ENCODE peak calls at places on chromosomes 5 and 9, in four cellular contexts. One of them, this sample, is unnamed.

GRCh38 chr5:73901045-73901444 is 275.0 kb downstream of the ARHGEF28 start:
- DNase-seq in GM12878: no peak
- DNase-seq in K562: no peak
- DNase-seq in GM12891: no peak
- DNase-seq in this sample: no peak

GRCh38 chr9:127705577-127706215 is 1.1 kb upstream of the CFAP157 start:
- DNase-seq in GM12878: no peak
- DNase-seq in K562: no peak
- DNase-seq in GM12891: no peak
- DNase-seq in this sample: no peak

GRCh38 chr5:87770601-87771121 is 357.9 kb upstream of the CCNH start:
- DNase-seq in GM12878: no peak
- DNase-seq in K562: no peak
- DNase-seq in GM12891: no peak
- DNase-seq in this sample: no peak

GRCh38 chr5:103120607-103121200 is 603 bp downstream of the PPIP5K2 start:
- DNase-seq in GM12878: no peak
- DNase-seq in K562: peak
- DNase-seq in GM12891: no peak
- DNase-seq in this sample: no peak

GRCh38 chr5:6218517-6218916 is 159.8 kb downstream of the MED10 start:
- DNase-seq in GM12878: no peak
- DNase-seq in K562: no peak
- DNase-seq in GM12891: no peak
- DNase-seq in this sample: no peak

GRCh38 chr5:6634327-6634713 is 1.1 kb downstream of the SRD5A1 start:
- DNase-seq in GM12878: no peak
- DNase-seq in K562: peak
- DNase-seq in GM12891: peak
- DNase-seq in this sample: no peak

GRCh38 chr9:118059520-118060278 is 355.5 kb downstream of the TLR4 start:
- DNase-seq in GM12878: no peak
- DNase-seq in K562: no peak
- DNase-seq in GM12891: no peak
- DNase-seq in this sample: no peak

GRCh38 chr5:14871084-14871572 is 450 bp downstream of the ANKH start:
- DNase-seq in GM12878: no peak
- DNase-seq in K562: peak
- DNase-seq in GM12891: peak
- DNase-seq in this sample: no peak

GRCh38 chr5:172380992-172381643 is 73.2 kb downstream of the SH3PXD2B start:
- DNase-seq in GM12878: no peak
- DNase-seq in K562: no peak
- DNase-seq in GM12891: no peak
- DNase-seq in this sample: no peak

GRCh38 chr5:90981177-90981576 is 401.9 kb downstream of the ARRDC3 start:
- DNase-seq in GM12878: no peak
- DNase-seq in K562: no peak
- DNase-seq in GM12891: no peak
- DNase-seq in this sample: no peak

GRCh38 chr9:89779416-89779815 is 174.6 kb downstream of the GADD45G start:
- DNase-seq in GM12878: no peak
- DNase-seq in K562: no peak
- DNase-seq in GM12891: no peak
- DNase-seq in this sample: no peak

GRCh38 chr5:130471-131175 is 38.7 kb downstream of the PLEKHG4B start:
- DNase-seq in GM12878: no peak
- DNase-seq in K562: no peak
- DNase-seq in GM12891: no peak
- DNase-seq in this sample: no peak

GRCh38 chr9:14961372-14962068 is 51.3 kb upstream of the FREM1 start:
- DNase-seq in GM12878: no peak
- DNase-seq in K562: peak
- DNase-seq in GM12891: no peak
- DNase-seq in this sample: no peak

GRCh38 chr5:155106221-155106620 is 92.7 kb downstream of the KIF4B start:
- DNase-seq in GM12878: no peak
- DNase-seq in K562: no peak
- DNase-seq in GM12891: no peak
- DNase-seq in this sample: no peak

GRCh38 chr9:79390077-79390673 is 181.6 kb upstream of the TLE4 start:
- DNase-seq in GM12878: no peak
- DNase-seq in K562: no peak
- DNase-seq in GM12891: no peak
- DNase-seq in this sample: no peak

GRCh38 chr5:97162045-97162444 is 19.6 kb upstream of the LIX1 start:
- DNase-seq in GM12878: peak
- DNase-seq in K562: peak
- DNase-seq in GM12891: no peak
- DNase-seq in this sample: peak

GRCh38 chr9:20364954-20365353 is 257.3 kb downstream of the MLLT3 start:
- DNase-seq in GM12878: no peak
- DNase-seq in K562: no peak
- DNase-seq in GM12891: no peak
- DNase-seq in this sample: no peak

GRCh38 chr5:122385286-122385685 is 73.2 kb downstream of the SNCAIP start:
- DNase-seq in GM12878: no peak
- DNase-seq in K562: no peak
- DNase-seq in GM12891: no peak
- DNase-seq in this sample: no peak

GRCh38 chr5:133467712-133468463 is 144.5 kb downstream of the FSTL4 start:
- DNase-seq in GM12878: no peak
- DNase-seq in K562: no peak
- DNase-seq in GM12891: no peak
- DNase-seq in this sample: no peak

GRCh38 chr5:167050568-167051214 is 1240.8 kb upstream of the WWC1 start:
- DNase-seq in GM12878: no peak
- DNase-seq in K562: no peak
- DNase-seq in GM12891: no peak
- DNase-seq in this sample: peak

GRCh38 chr5:177491429-177491945 is 5.9 kb downstream of the PDLIM7 start:
- DNase-seq in GM12878: no peak
- DNase-seq in K562: peak
- DNase-seq in GM12891: no peak
- DNase-seq in this sample: peak

GRCh38 chr9:34590376-34591090 is 1.0 kb upstream of the CNTFR start:
- DNase-seq in GM12878: no peak
- DNase-seq in K562: no peak
- DNase-seq in GM12891: no peak
- DNase-seq in this sample: no peak

GRCh38 chr9:17318821-17319320 is 184.0 kb downstream of the CNTLN start:
- DNase-seq in GM12878: no peak
- DNase-seq in K562: no peak
- DNase-seq in GM12891: no peak
- DNase-seq in this sample: no peak

GRCh38 chr5:133895979-133896378 is 72.4 kb downstream of the C5orf15 start:
- DNase-seq in GM12878: no peak
- DNase-seq in K562: no peak
- DNase-seq in GM12891: no peak
- DNase-seq in this sample: no peak

GRCh38 chr9:127735530-127736176 is 559 bp upstream of the TOR2A start:
- DNase-seq in GM12878: no peak
- DNase-seq in K562: no peak
- DNase-seq in GM12891: no peak
- DNase-seq in this sample: no peak

GRCh38 chr9:122075135-122076030 is 17.7 kb downstream of the TTLL11 start:
- DNase-seq in GM12878: no peak
- DNase-seq in K562: no peak
- DNase-seq in GM12891: no peak
- DNase-seq in this sample: no peak

GRCh38 chr9:571066-571465 is 270.4 kb upstream of the DMRT1 start:
- DNase-seq in GM12878: no peak
- DNase-seq in K562: no peak
- DNase-seq in GM12891: no peak
- DNase-seq in this sample: no peak

GRCh38 chr5:52948418-52949076 is 40.6 kb upstream of the ITGA2 start:
- DNase-seq in GM12878: peak
- DNase-seq in K562: peak
- DNase-seq in GM12891: peak
- DNase-seq in this sample: peak

GRCh38 chr9:123048748-123049147 is 15.3 kb downstream of the GPR21 start:
- DNase-seq in GM12878: no peak
- DNase-seq in K562: no peak
- DNase-seq in GM12891: no peak
- DNase-seq in this sample: no peak

GRCh38 chr9:26946753-26947727 is at the start of gene PLAA:
- DNase-seq in GM12878: peak
- DNase-seq in K562: peak
- DNase-seq in GM12891: peak
- DNase-seq in this sample: peak

GRCh38 chr5:94613583-94613982 is 4.8 kb downstream of the KIAA0825 start:
- DNase-seq in GM12878: no peak
- DNase-seq in K562: peak
- DNase-seq in GM12891: no peak
- DNase-seq in this sample: no peak

GRCh38 chr9:3468407-3469205 is 57.2 kb downstream of the RFX3 start:
- DNase-seq in GM12878: no peak
- DNase-seq in K562: no peak
- DNase-seq in GM12891: no peak
- DNase-seq in this sample: no peak

GRCh38 chr5:5919411-5919810 is 458.9 kb downstream of the MED10 start:
- DNase-seq in GM12878: no peak
- DNase-seq in K562: no peak
- DNase-seq in GM12891: no peak
- DNase-seq in this sample: no peak

GRCh38 chr9:35940474-35941467 is 17.2 kb downstream of the OR2S2 start:
- DNase-seq in GM12878: no peak
- DNase-seq in K562: no peak
- DNase-seq in GM12891: no peak
- DNase-seq in this sample: no peak

GRCh38 chr5:3595102-3595961 is at the start of gene IRX1:
- DNase-seq in GM12878: no peak
- DNase-seq in K562: no peak
- DNase-seq in GM12891: no peak
- DNase-seq in this sample: no peak

GRCh38 chr5:95709967-95710650 is 21.0 kb upstream of the RHOBTB3 start:
- DNase-seq in GM12878: no peak
- DNase-seq in K562: peak
- DNase-seq in GM12891: no peak
- DNase-seq in this sample: no peak

GRCh38 chr9:95507456-95508241 is 9.1 kb downstream of the PTCH1 start:
- DNase-seq in GM12878: no peak
- DNase-seq in K562: peak
- DNase-seq in GM12891: no peak
- DNase-seq in this sample: no peak

GRCh38 chr9:124574944-124575343 is 67.7 kb upstream of the NR5A1 start:
- DNase-seq in GM12878: no peak
- DNase-seq in K562: no peak
- DNase-seq in GM12891: no peak
- DNase-seq in this sample: no peak

GRCh38 chr5:159442210-159442850 is 112.0 kb upstream of the IL12B start:
- DNase-seq in GM12878: no peak
- DNase-seq in K562: no peak
- DNase-seq in GM12891: no peak
- DNase-seq in this sample: no peak
- TF ChIP-seq SPI1 in GM12878: no peak
- TF ChIP-seq SPI1 in K562: no peak
- TF ChIP-seq SPI1 in GM12891: no peak
- TF ChIP-seq SPI1 in this sample: no peak

GRCh38 chr5:77171141-77171910 is 39.2 kb upstream of the PDE8B start:
- DNase-seq in GM12878: no peak
- DNase-seq in K562: no peak
- DNase-seq in GM12891: no peak
- DNase-seq in this sample: no peak
- TF ChIP-seq SPI1 in GM12878: no peak
- TF ChIP-seq SPI1 in K562: no peak
- TF ChIP-seq SPI1 in GM12891: no peak
- TF ChIP-seq SPI1 in this sample: no peak

GRCh38 chr5:58775699-58776098 is 192.8 kb downstream of the RAB3C start:
- DNase-seq in GM12878: peak
- DNase-seq in K562: no peak
- DNase-seq in GM12891: no peak
- DNase-seq in this sample: no peak
- TF ChIP-seq SPI1 in GM12878: no peak
- TF ChIP-seq SPI1 in K562: no peak
- TF ChIP-seq SPI1 in GM12891: no peak
- TF ChIP-seq SPI1 in this sample: no peak

DNA sequence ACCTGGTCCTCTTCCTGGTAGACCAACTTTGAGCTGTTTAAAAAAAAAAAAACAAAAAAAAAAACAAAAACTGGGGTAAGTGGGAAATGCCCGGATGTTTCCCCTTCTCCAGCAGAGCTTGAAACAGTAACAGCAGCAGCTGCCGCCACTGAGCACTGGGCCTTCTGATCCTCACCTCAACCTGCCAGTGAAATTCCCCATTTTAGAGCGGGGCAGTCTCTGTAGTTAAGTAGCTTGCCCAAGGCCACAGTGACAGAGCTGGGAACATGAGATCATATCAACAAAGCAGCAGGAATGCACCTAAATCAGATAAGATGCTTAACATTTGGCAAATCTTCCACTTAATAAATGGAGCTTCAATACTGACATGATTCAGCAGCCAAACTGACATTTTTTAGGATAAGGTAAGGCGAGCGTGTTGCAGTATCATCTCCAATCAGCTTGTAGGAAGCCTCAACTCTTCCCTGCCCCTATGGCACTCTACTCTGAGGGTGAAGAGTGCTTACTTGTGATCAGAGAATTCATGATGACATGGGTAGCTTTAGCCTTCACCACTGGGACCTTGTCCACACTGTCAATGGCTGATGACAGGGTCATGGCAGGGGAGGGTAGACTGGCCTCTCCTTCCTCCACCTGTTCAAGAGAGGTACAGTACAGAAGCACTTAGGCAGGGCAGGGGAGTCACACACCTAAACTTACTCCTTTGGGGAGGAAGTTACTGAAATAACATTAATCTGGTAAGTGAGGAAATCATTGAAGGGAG is 9.3 kb downstream of the KIAA1191 start:
- DNase-seq in GM12878: peak
- DNase-seq in K562: no peak
- DNase-seq in GM12891: no peak
- DNase-seq in this sample: no peak
- TF ChIP-seq SPI1 in GM12878: no peak
- TF ChIP-seq SPI1 in K562: no peak
- TF ChIP-seq SPI1 in GM12891: no peak
- TF ChIP-seq SPI1 in this sample: no peak

DNA sequence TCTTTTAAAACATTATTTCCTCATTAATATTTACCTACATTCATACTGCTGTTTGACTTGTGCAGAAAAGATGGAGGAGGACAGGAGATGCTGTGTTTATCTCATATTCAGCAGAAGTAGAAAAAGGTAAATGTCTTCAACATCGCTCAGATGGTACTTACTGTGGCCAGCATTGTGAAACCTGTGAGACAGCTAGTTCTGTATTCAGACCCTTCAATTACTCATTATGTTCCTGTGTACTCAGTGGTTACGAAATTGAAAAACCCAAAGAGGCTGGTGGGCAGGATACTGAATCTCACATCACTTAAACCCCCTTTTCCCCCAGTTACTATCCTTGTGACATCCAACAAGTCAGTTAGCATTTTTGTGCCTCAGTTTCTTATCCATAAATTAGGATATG is 216.0 kb downstream of the KDM4C start:
- DNase-seq in GM12878: peak
- DNase-seq in K562: no peak
- DNase-seq in GM12891: peak
- DNase-seq in this sample: peak
- TF ChIP-seq SPI1 in GM12878: no peak
- TF ChIP-seq SPI1 in K562: no peak
- TF ChIP-seq SPI1 in GM12891: peak
- TF ChIP-seq SPI1 in this sample: no peak

GRCh38 chr5:138065102-138065501 is 18.7 kb upstream of the WNT8A start:
- DNase-seq in GM12878: no peak
- DNase-seq in K562: peak
- DNase-seq in GM12891: no peak
- DNase-seq in this sample: no peak
- TF ChIP-seq SPI1 in GM12878: no peak
- TF ChIP-seq SPI1 in K562: no peak
- TF ChIP-seq SPI1 in GM12891: no peak
- TF ChIP-seq SPI1 in this sample: no peak

This sample was measured in HL-60.